ENCODE peak calls at places on chromosomes 7 and 10, in eight cellular contexts. One of them, this sample, is unnamed.

GRCh38 chr7:19051767-19052375 is 65.6 kb downstream of the TWIST1 start:
- DNase-seq in tibial artery: peak; percentile 40
- DNase-seq in astrocyte: no peak
- DNase-seq in transverse colon: peak; percentile 18
- DNase-seq in left ventricle myocardium inferior: peak; percentile 16
- DNase-seq in tibial nerve: no peak
- DNase-seq in PC-9: peak; percentile 33
- DNase-seq in OCI-LY7: peak; percentile 50
- DNase-seq in this sample: peak; percentile 48

GRCh38 chr7:137873524-137873923 is 26.8 kb upstream of the DGKI start:
- DNase-seq in transverse colon: no peak
- DNase-seq in left ventricle myocardium inferior: no peak
- DNase-seq in PC-9: no peak
- DNase-seq in tibial artery: no peak
- DNase-seq in tibial nerve: no peak
- DNase-seq in astrocyte: peak; percentile 86
- DNase-seq in OCI-LY7: no peak
- DNase-seq in this sample: no peak

GRCh38 chr7:116952640-116953371 is 495 bp upstream of the ST7 start:
- DNase-seq in tibial artery: peak; percentile 69
- DNase-seq in transverse colon: peak; percentile 13
- DNase-seq in astrocyte: no peak
- DNase-seq in tibial nerve: peak; percentile 32
- DNase-seq in PC-9: no peak
- DNase-seq in left ventricle myocardium inferior: peak; percentile 71
- DNase-seq in OCI-LY7: peak; percentile 70
- DNase-seq in this sample: peak; percentile 73

GRCh38 chr7:75840029-75840428 is 26.4 kb upstream of the CCL24 start:
- DNase-seq in PC-9: no peak
- DNase-seq in astrocyte: no peak
- DNase-seq in left ventricle myocardium inferior: no peak
- DNase-seq in tibial nerve: no peak
- DNase-seq in transverse colon: no peak
- DNase-seq in OCI-LY7: no peak
- DNase-seq in tibial artery: no peak
- DNase-seq in this sample: no peak

GRCh38 chr7:77580762-77581350 is 43.8 kb downstream of the PTPN12 start:
- DNase-seq in tibial nerve: no peak
- DNase-seq in OCI-LY7: no peak
- DNase-seq in PC-9: no peak
- DNase-seq in astrocyte: peak; percentile 16
- DNase-seq in tibial artery: no peak
- DNase-seq in transverse colon: no peak
- DNase-seq in left ventricle myocardium inferior: no peak
- DNase-seq in this sample: no peak

GRCh38 chr7:93055543-93056107 is 62.2 kb downstream of the SAMD9 start:
- DNase-seq in tibial nerve: no peak
- DNase-seq in OCI-LY7: peak; percentile 54
- DNase-seq in PC-9: peak; percentile 50
- DNase-seq in left ventricle myocardium inferior: no peak
- DNase-seq in tibial artery: no peak
- DNase-seq in transverse colon: no peak
- DNase-seq in astrocyte: peak; percentile 18
- DNase-seq in this sample: peak; percentile 75

GRCh38 chr10:83274088-83274487 is 865.2 kb upstream of the GHITM start:
- DNase-seq in OCI-LY7: no peak
- DNase-seq in tibial artery: no peak
- DNase-seq in transverse colon: no peak
- DNase-seq in left ventricle myocardium inferior: no peak
- DNase-seq in tibial nerve: no peak
- DNase-seq in PC-9: no peak
- DNase-seq in astrocyte: peak; percentile 2
- DNase-seq in this sample: no peak

GRCh38 chr10:102616071-102616770 is 28.1 kb upstream of the TRIM8 start:
- DNase-seq in OCI-LY7: no peak
- DNase-seq in PC-9: no peak
- DNase-seq in left ventricle myocardium inferior: peak; percentile 84
- DNase-seq in transverse colon: peak; percentile 47
- DNase-seq in tibial artery: no peak
- DNase-seq in tibial nerve: peak; percentile 40
- DNase-seq in astrocyte: no peak
- DNase-seq in this sample: peak; percentile 43

GRCh38 chr10:6543431-6544005 is 36.6 kb downstream of the PRKCQ start:
- DNase-seq in astrocyte: no peak
- DNase-seq in transverse colon: peak; percentile 11
- DNase-seq in tibial artery: no peak
- DNase-seq in tibial nerve: no peak
- DNase-seq in OCI-LY7: peak; percentile 29
- DNase-seq in PC-9: no peak
- DNase-seq in left ventricle myocardium inferior: no peak
- DNase-seq in this sample: no peak

GRCh38 chr10:63630928-63631685 is 109.9 kb downstream of the REEP3 start:
- DNase-seq in tibial artery: no peak
- DNase-seq in left ventricle myocardium inferior: no peak
- DNase-seq in tibial nerve: no peak
- DNase-seq in OCI-LY7: no peak
- DNase-seq in astrocyte: peak; percentile 93
- DNase-seq in PC-9: no peak
- DNase-seq in transverse colon: no peak
- DNase-seq in this sample: no peak

GRCh38 chr10:110411047-110411410 is 86.7 kb upstream of the DUSP5 start:
- DNase-seq in tibial nerve: no peak
- DNase-seq in PC-9: peak; percentile 85
- DNase-seq in astrocyte: peak; percentile 82
- DNase-seq in tibial artery: no peak
- DNase-seq in left ventricle myocardium inferior: peak; percentile 29
- DNase-seq in OCI-LY7: no peak
- DNase-seq in transverse colon: no peak
- DNase-seq in this sample: no peak

GRCh38 chr10:19876570-19876969 is 60.3 kb downstream of the PLXDC2 start:
- DNase-seq in OCI-LY7: no peak
- DNase-seq in transverse colon: no peak
- DNase-seq in tibial artery: no peak
- DNase-seq in left ventricle myocardium inferior: no peak
- DNase-seq in astrocyte: no peak
- DNase-seq in PC-9: no peak
- DNase-seq in tibial nerve: no peak
- DNase-seq in this sample: no peak

DNA sequence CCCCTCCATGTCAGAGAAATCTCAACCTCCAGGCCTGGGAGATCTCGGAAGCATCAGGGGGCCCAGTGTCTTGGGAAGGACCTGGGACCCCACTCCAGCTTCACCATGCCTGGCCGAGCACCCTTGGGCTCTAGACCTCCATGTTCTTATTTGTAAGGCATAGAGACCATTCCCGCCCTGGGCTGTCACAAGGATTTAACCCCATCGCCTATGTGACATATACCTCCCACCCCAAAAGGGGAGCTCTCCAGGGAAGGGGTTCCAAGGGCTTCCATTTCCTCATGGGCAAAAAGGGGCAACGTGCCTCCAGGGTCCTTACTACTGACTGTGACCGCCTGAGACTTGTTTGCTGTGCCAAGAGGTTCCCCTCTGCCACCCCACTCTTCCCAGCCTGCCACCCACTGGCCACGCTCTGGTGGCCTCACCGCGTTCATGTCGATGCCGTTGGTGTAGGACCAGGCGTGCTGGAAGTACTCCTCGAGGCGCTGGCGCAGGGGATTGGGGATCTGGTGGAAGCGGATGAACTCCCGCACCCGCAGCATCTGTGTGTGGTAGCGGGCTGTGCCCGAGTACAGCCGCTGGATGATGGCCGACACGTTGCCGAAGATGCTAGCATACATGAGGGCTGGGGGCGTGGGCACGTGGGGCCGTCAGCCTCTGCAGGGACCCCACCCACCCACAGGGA is 27.5 kb downstream of the KCNH2 start:
- DNase-seq in left ventricle myocardium inferior: peak; percentile 12
- DNase-seq in OCI-LY7: no peak
- DNase-seq in tibial artery: no peak
- DNase-seq in tibial nerve: no peak
- DNase-seq in transverse colon: no peak
- DNase-seq in astrocyte: no peak
- DNase-seq in PC-9: no peak
- DNase-seq in this sample: no peak
- H3K4me1 ChIP-seq in left ventricle myocardium inferior: peaks cover 63% of the 10 kb centered on the region
- H3K4me1 ChIP-seq in OCI-LY7: peaks cover 9% of the 10 kb centered on the region
- H3K4me1 ChIP-seq in tibial artery: peaks cover 16% of the 10 kb centered on the region
- H3K4me1 ChIP-seq in tibial nerve: peaks cover 25% of the 10 kb centered on the region
- H3K4me1 ChIP-seq in transverse colon: peaks cover 9% of the 10 kb centered on the region
- H3K4me1 ChIP-seq in astrocyte: peaks cover 4% of the 10 kb centered on the region
- H3K4me1 ChIP-seq in PC-9: no peaks in the 10 kb centered on the region
- H3K4me1 ChIP-seq in this sample: no peaks in the 10 kb centered on the region

DNA sequence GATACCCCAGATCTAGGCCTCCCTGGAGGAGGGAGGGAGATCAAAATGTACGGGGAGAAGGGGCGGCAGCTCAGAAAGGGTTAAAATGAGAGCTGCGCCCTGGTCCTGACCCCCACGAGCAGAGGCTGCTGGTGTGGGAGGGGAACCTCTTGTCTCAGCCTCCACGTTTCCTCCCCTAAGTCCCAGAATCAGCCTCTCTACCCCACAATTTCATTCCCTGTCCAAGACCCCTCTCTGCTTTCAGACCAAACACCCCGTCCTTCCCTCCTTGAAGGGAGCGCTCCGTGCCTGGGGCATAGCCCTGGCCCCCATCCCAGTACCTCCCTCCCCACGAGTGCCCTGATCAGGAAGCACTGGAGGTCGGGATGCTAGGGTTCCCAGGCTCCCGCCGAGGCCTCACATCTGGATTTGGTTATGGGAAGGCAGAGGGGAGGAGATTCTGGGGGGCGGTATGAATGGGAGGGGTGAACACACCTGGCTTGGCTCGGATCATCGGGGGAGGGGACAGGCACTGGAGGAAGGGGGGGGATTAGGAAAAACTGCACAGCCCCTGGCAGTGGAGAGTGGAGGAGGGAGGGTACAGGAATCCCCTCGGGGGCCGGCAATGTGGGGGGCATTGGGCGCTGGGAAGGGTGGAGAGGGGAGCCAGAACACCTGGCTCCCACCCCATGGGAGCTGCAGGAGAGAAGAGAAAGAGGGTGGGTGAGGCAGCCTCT is 2.7 kb downstream of the EPHB4 start:
- DNase-seq in left ventricle myocardium inferior: no peak
- DNase-seq in astrocyte: no peak
- DNase-seq in PC-9: no peak
- DNase-seq in tibial artery: no peak
- DNase-seq in transverse colon: no peak
- DNase-seq in OCI-LY7: no peak
- DNase-seq in tibial nerve: no peak
- DNase-seq in this sample: no peak
- H3K4me3 ChIP-seq in left ventricle myocardium inferior: peak overlapping the region; percentile 72
- H3K4me3 ChIP-seq in astrocyte: peak overlapping the region; percentile 80
- H3K4me3 ChIP-seq in PC-9: no peak overlapping the region
- H3K4me3 ChIP-seq in tibial artery: peak overlapping the region; percentile 57
- H3K4me3 ChIP-seq in transverse colon: peak overlapping the region; percentile 62
- H3K4me3 ChIP-seq in OCI-LY7: no peak overlapping the region
- H3K4me3 ChIP-seq in tibial nerve: no peak overlapping the region
- H3K4me3 ChIP-seq in this sample: no peak overlapping the region

GRCh38 chr10:125003146-125003900 is 61.4 kb downstream of the ZRANB1 start:
- DNase-seq in tibial artery: peak; percentile 10
- DNase-seq in astrocyte: no peak
- DNase-seq in transverse colon: no peak
- DNase-seq in tibial nerve: no peak
- DNase-seq in PC-9: no peak
- DNase-seq in OCI-LY7: no peak
- DNase-seq in left ventricle myocardium inferior: no peak
- DNase-seq in this sample: no peak

GRCh38 chr10:125001313-125002043 is 59.6 kb downstream of the ZRANB1 start:
- DNase-seq in left ventricle myocardium inferior: peak; percentile 14
- DNase-seq in OCI-LY7: no peak
- DNase-seq in tibial artery: peak; percentile 23
- DNase-seq in tibial nerve: no peak
- DNase-seq in PC-9: no peak
- DNase-seq in astrocyte: no peak
- DNase-seq in transverse colon: peak; percentile 5
- DNase-seq in this sample: peak; percentile 40

GRCh38 chr10:125003901-125004467 is 62.1 kb downstream of the ZRANB1 start:
- DNase-seq in PC-9: no peak
- DNase-seq in transverse colon: no peak
- DNase-seq in OCI-LY7: no peak
- DNase-seq in astrocyte: no peak
- DNase-seq in tibial artery: peak; percentile 9
- DNase-seq in left ventricle myocardium inferior: no peak
- DNase-seq in tibial nerve: no peak
- DNase-seq in this sample: no peak

GRCh38 chr10:125002044-125002422 is 60.1 kb downstream of the ZRANB1 start:
- DNase-seq in left ventricle myocardium inferior: peak; percentile 12
- DNase-seq in tibial artery: peak; percentile 17
- DNase-seq in PC-9: no peak
- DNase-seq in transverse colon: no peak
- DNase-seq in astrocyte: no peak
- DNase-seq in tibial nerve: no peak
- DNase-seq in OCI-LY7: no peak
- DNase-seq in this sample: no peak

GRCh38 chr10:125002423-125003145 is 60.7 kb downstream of the ZRANB1 start:
- DNase-seq in PC-9: no peak
- DNase-seq in OCI-LY7: no peak
- DNase-seq in astrocyte: no peak
- DNase-seq in transverse colon: no peak
- DNase-seq in tibial artery: peak; percentile 21
- DNase-seq in left ventricle myocardium inferior: peak; percentile 13
- DNase-seq in tibial nerve: no peak
- DNase-seq in this sample: no peak
- H3K4me1 ChIP-seq in PC-9: no peaks in the 10 kb centered on the region
- H3K4me1 ChIP-seq in OCI-LY7: no peaks in the 10 kb centered on the region
- H3K4me1 ChIP-seq in astrocyte: peaks cover 24% of the 10 kb centered on the region
- H3K4me1 ChIP-seq in transverse colon: peaks cover 12% of the 10 kb centered on the region
- H3K4me1 ChIP-seq in tibial artery: peaks cover 82% of the 10 kb centered on the region
- H3K4me1 ChIP-seq in left ventricle myocardium inferior: peaks cover 88% of the 10 kb centered on the region
- H3K4me1 ChIP-seq in tibial nerve: peaks cover 46% of the 10 kb centered on the region
- H3K4me1 ChIP-seq in this sample: peaks cover 4% of the 10 kb centered on the region

GRCh38 chr10:3568392-3568791 is 216.6 kb downstream of the KLF6 start:
- DNase-seq in left ventricle myocardium inferior: no peak
- DNase-seq in tibial nerve: no peak
- DNase-seq in tibial artery: no peak
- DNase-seq in transverse colon: no peak
- DNase-seq in PC-9: no peak
- DNase-seq in astrocyte: no peak
- DNase-seq in OCI-LY7: no peak
- DNase-seq in this sample: no peak

GRCh38 chr10:3571310-3571825 is 213.6 kb downstream of the KLF6 start:
- DNase-seq in tibial nerve: no peak
- DNase-seq in transverse colon: no peak
- DNase-seq in OCI-LY7: no peak
- DNase-seq in astrocyte: no peak
- DNase-seq in tibial artery: no peak
- DNase-seq in left ventricle myocardium inferior: no peak
- DNase-seq in PC-9: no peak
- DNase-seq in this sample: no peak

GRCh38 chr10:3568983-3569382 is 216.0 kb downstream of the KLF6 start:
- DNase-seq in OCI-LY7: no peak
- DNase-seq in astrocyte: no peak
- DNase-seq in transverse colon: no peak
- DNase-seq in tibial artery: no peak
- DNase-seq in tibial nerve: no peak
- DNase-seq in left ventricle myocardium inferior: no peak
- DNase-seq in PC-9: no peak
- DNase-seq in this sample: no peak

GRCh38 chr10:3570855-3571266 is 214.1 kb downstream of the KLF6 start:
- DNase-seq in OCI-LY7: no peak
- DNase-seq in tibial artery: peak; percentile 34
- DNase-seq in tibial nerve: peak; percentile 40
- DNase-seq in transverse colon: no peak
- DNase-seq in left ventricle myocardium inferior: peak; percentile 54
- DNase-seq in PC-9: no peak
- DNase-seq in astrocyte: peak; percentile 3
- DNase-seq in this sample: no peak

GRCh38 chr10:3570330-3570729 is 214.7 kb downstream of the KLF6 start:
- DNase-seq in OCI-LY7: no peak
- DNase-seq in transverse colon: no peak
- DNase-seq in tibial nerve: no peak
- DNase-seq in PC-9: no peak
- DNase-seq in tibial artery: no peak
- DNase-seq in astrocyte: no peak
- DNase-seq in left ventricle myocardium inferior: no peak
- DNase-seq in this sample: no peak
- H3K4me3 ChIP-seq in OCI-LY7: no peak overlapping the region
- H3K4me3 ChIP-seq in transverse colon: no peak overlapping the region
- H3K4me3 ChIP-seq in tibial nerve: no peak overlapping the region
- H3K4me3 ChIP-seq in PC-9: no peak overlapping the region
- H3K4me3 ChIP-seq in tibial artery: no peak overlapping the region
- H3K4me3 ChIP-seq in astrocyte: no peak overlapping the region
- H3K4me3 ChIP-seq in left ventricle myocardium inferior: no peak overlapping the region
- H3K4me3 ChIP-seq in this sample: no peak overlapping the region